ENCODE peak calls at places on chromosomes 11 and 22, in seven cellular contexts. One of them, this sample, is unnamed. For H3K4me1, the result is how much of the 10 kb centered on the place peaks cover.

GRCh38 chr22:48154943-48155240 is 1392.4 kb downstream of the TBC1D22A start:
- DNase-seq in tibial nerve: no peak
- DNase-seq in transverse colon: no peak
- DNase-seq in ovary: no peak
- DNase-seq in HepG2: no peak
- DNase-seq in A549: no peak
- DNase-seq in gastrocnemius medialis: no peak
- DNase-seq in this sample: no peak

GRCh38 chr22:44181033-44181911 is 547 bp downstream of the PARVG start:
- DNase-seq in tibial nerve: no peak
- DNase-seq in transverse colon: peak
- DNase-seq in ovary: no peak
- DNase-seq in HepG2: no peak
- DNase-seq in A549: no peak
- DNase-seq in gastrocnemius medialis: no peak
- DNase-seq in this sample: peak

GRCh38 chr11:9577032-9577431 is 3.6 kb downstream of the WEE1 start:
- DNase-seq in tibial nerve: no peak
- DNase-seq in transverse colon: no peak
- DNase-seq in ovary: no peak
- DNase-seq in HepG2: no peak
- DNase-seq in A549: no peak
- DNase-seq in gastrocnemius medialis: no peak
- DNase-seq in this sample: no peak

GRCh38 chr11:132402056-132402684 is 1031.8 kb downstream of the NTM start:
- DNase-seq in tibial nerve: no peak
- DNase-seq in transverse colon: peak
- DNase-seq in ovary: no peak
- DNase-seq in HepG2: no peak
- DNase-seq in A549: no peak
- DNase-seq in gastrocnemius medialis: no peak
- DNase-seq in this sample: no peak

GRCh38 chr11:33631749-33632091 is 68.9 kb downstream of the C11orf91 start:
- DNase-seq in tibial nerve: no peak
- DNase-seq in transverse colon: no peak
- DNase-seq in ovary: no peak
- DNase-seq in HepG2: no peak
- DNase-seq in A549: no peak
- DNase-seq in gastrocnemius medialis: no peak
- DNase-seq in this sample: no peak

GRCh38 chr11:75929706-75930105 is 114.7 kb downstream of the UVRAG start:
- DNase-seq in tibial nerve: no peak
- DNase-seq in transverse colon: no peak
- DNase-seq in ovary: no peak
- DNase-seq in HepG2: no peak
- DNase-seq in A549: no peak
- DNase-seq in gastrocnemius medialis: no peak
- DNase-seq in this sample: no peak

GRCh38 chr11:92886243-92886905 is 83.1 kb upstream of the MTNR1B start:
- DNase-seq in tibial nerve: no peak
- DNase-seq in transverse colon: peak
- DNase-seq in ovary: no peak
- DNase-seq in HepG2: peak
- DNase-seq in A549: peak
- DNase-seq in gastrocnemius medialis: no peak
- DNase-seq in this sample: no peak

GRCh38 chr11:96314326-96315050 is 28.5 kb downstream of the MAML2 start:
- DNase-seq in tibial nerve: no peak
- DNase-seq in transverse colon: peak
- DNase-seq in ovary: no peak
- DNase-seq in HepG2: no peak
- DNase-seq in A549: no peak
- DNase-seq in gastrocnemius medialis: no peak
- DNase-seq in this sample: no peak

GRCh38 chr11:76793391-76793811 is 10.2 kb downstream of the TSKU start:
- DNase-seq in tibial nerve: no peak
- DNase-seq in transverse colon: no peak
- DNase-seq in ovary: peak
- DNase-seq in HepG2: peak
- DNase-seq in A549: peak
- DNase-seq in gastrocnemius medialis: peak
- DNase-seq in this sample: peak

GRCh38 chr11:27699242-27699925 is 871 bp downstream of the BDNF start:
- DNase-seq in tibial nerve: no peak
- DNase-seq in transverse colon: no peak
- DNase-seq in ovary: peak
- DNase-seq in HepG2: no peak
- DNase-seq in A549: no peak
- DNase-seq in gastrocnemius medialis: no peak
- DNase-seq in this sample: no peak

GRCh38 chr11:102111787-102112653 is 1.8 kb downstream of the YAP1 start:
- DNase-seq in tibial nerve: peak
- DNase-seq in transverse colon: peak
- DNase-seq in ovary: no peak
- DNase-seq in HepG2: peak
- DNase-seq in A549: peak
- DNase-seq in gastrocnemius medialis: peak
- DNase-seq in this sample: peak
- TF ChIP-seq POLR2A in tibial nerve: no peak
- TF ChIP-seq POLR2A in transverse colon: peak
- TF ChIP-seq POLR2A in ovary: no peak
- TF ChIP-seq POLR2A in HepG2: peak
- TF ChIP-seq POLR2A in A549: no peak
- TF ChIP-seq POLR2A in gastrocnemius medialis: peak
- TF ChIP-seq POLR2A in this sample: no peak

DNA sequence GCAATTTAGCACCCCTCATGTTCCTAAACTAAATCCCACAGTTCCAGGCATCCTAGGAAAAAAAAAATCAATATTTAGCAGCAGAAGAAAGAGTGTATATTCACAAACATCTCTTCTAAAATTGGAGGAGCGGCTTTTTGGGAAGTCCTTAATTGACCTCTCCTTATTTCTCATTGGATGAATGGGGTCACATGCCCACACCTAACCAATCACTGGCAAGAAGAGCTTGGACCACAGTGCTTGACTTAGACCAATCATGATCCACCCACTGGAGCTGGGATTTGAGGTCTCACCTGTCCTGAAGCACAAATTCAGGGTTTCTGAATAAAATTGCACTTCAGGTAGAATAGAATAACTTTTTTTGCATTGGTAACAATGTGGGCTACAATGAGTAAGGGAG is 16.0 kb downstream of the CD44 start:
- DNase-seq in tibial nerve: no peak
- DNase-seq in transverse colon: no peak
- DNase-seq in ovary: no peak
- DNase-seq in HepG2: no peak
- DNase-seq in A549: no peak
- DNase-seq in gastrocnemius medialis: no peak
- DNase-seq in this sample: no peak
- H3K4me1 ChIP-seq in tibial nerve: under half
- H3K4me1 ChIP-seq in transverse colon: under half
- H3K4me1 ChIP-seq in ovary: under half
- H3K4me1 ChIP-seq in HepG2: under half
- H3K4me1 ChIP-seq in A549: half or more
- H3K4me1 ChIP-seq in gastrocnemius medialis: under half
- H3K4me1 ChIP-seq in this sample: half or more

DNA sequence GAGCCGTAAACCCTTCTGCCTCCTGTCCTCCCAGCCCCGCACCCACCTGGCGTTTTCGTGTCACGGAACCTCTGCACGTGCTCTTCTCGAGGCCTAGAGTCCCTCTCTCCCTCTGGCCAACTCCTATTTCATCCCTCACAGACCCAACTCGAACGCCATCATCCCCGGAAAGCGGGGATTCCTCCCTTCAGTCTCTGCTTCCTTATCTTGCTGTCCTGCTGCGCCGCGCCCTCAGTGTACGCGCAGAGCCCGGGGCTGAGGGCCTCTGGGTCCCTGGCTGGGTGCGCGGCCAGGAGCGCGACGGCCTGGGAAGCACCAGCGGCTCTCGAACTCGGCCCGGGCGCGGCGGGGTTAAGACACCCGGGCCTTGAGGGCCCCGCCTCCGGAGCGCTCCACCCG is 472 bp upstream of the ATG16L2 start:
- DNase-seq in tibial nerve: peak
- DNase-seq in transverse colon: peak
- DNase-seq in ovary: peak
- DNase-seq in HepG2: peak
- DNase-seq in A549: peak
- DNase-seq in gastrocnemius medialis: peak
- DNase-seq in this sample: peak
- TF ChIP-seq POLR2A in tibial nerve: no peak
- TF ChIP-seq POLR2A in transverse colon: no peak
- TF ChIP-seq POLR2A in ovary: peak
- TF ChIP-seq POLR2A in HepG2: peak
- TF ChIP-seq POLR2A in A549: peak
- TF ChIP-seq POLR2A in gastrocnemius medialis: peak
- TF ChIP-seq POLR2A in this sample: no peak

GRCh38 chr11:68470304-68470811 is 9.8 kb downstream of the PPP6R3 start:
- DNase-seq in tibial nerve: no peak
- DNase-seq in transverse colon: no peak
- DNase-seq in ovary: no peak
- DNase-seq in HepG2: no peak
- DNase-seq in A549: no peak
- DNase-seq in gastrocnemius medialis: no peak
- DNase-seq in this sample: no peak

GRCh38 chr11:68469122-68469521 is 8.6 kb downstream of the PPP6R3 start:
- DNase-seq in tibial nerve: no peak
- DNase-seq in transverse colon: no peak
- DNase-seq in ovary: no peak
- DNase-seq in HepG2: peak
- DNase-seq in A549: no peak
- DNase-seq in gastrocnemius medialis: no peak
- DNase-seq in this sample: no peak

GRCh38 chr11:68471360-68472340 is 11.1 kb downstream of the PPP6R3 start:
- DNase-seq in tibial nerve: no peak
- DNase-seq in transverse colon: no peak
- DNase-seq in ovary: no peak
- DNase-seq in HepG2: no peak
- DNase-seq in A549: no peak
- DNase-seq in gastrocnemius medialis: no peak
- DNase-seq in this sample: no peak

GRCh38 chr11:68469642-68470041 is 9.1 kb downstream of the PPP6R3 start:
- DNase-seq in tibial nerve: no peak
- DNase-seq in transverse colon: no peak
- DNase-seq in ovary: no peak
- DNase-seq in HepG2: no peak
- DNase-seq in A549: no peak
- DNase-seq in gastrocnemius medialis: no peak
- DNase-seq in this sample: no peak

GRCh38 chr11:68472778-68473177 is 12.2 kb downstream of the PPP6R3 start:
- DNase-seq in tibial nerve: no peak
- DNase-seq in transverse colon: no peak
- DNase-seq in ovary: no peak
- DNase-seq in HepG2: no peak
- DNase-seq in A549: no peak
- DNase-seq in gastrocnemius medialis: no peak
- DNase-seq in this sample: no peak
- H3K4me1 ChIP-seq in tibial nerve: under half
- H3K4me1 ChIP-seq in transverse colon: half or more
- H3K4me1 ChIP-seq in ovary: under half
- H3K4me1 ChIP-seq in HepG2: under half
- H3K4me1 ChIP-seq in A549: under half
- H3K4me1 ChIP-seq in gastrocnemius medialis: half or more
- H3K4me1 ChIP-seq in this sample: half or more

GRCh38 chr22:25402160-25402500 is 162.3 kb upstream of the GRK3 start:
- DNase-seq in tibial nerve: no peak
- DNase-seq in transverse colon: no peak
- DNase-seq in ovary: no peak
- DNase-seq in HepG2: no peak
- DNase-seq in A549: no peak
- DNase-seq in gastrocnemius medialis: no peak
- DNase-seq in this sample: no peak

GRCh38 chr22:25404556-25404922 is 159.9 kb upstream of the GRK3 start:
- DNase-seq in tibial nerve: no peak
- DNase-seq in transverse colon: no peak
- DNase-seq in ovary: peak
- DNase-seq in HepG2: peak
- DNase-seq in A549: no peak
- DNase-seq in gastrocnemius medialis: no peak
- DNase-seq in this sample: no peak

GRCh38 chr22:25403284-25403606 is 161.2 kb upstream of the GRK3 start:
- DNase-seq in tibial nerve: no peak
- DNase-seq in transverse colon: no peak
- DNase-seq in ovary: no peak
- DNase-seq in HepG2: no peak
- DNase-seq in A549: no peak
- DNase-seq in gastrocnemius medialis: no peak
- DNase-seq in this sample: no peak

GRCh38 chr22:25403752-25404471 is 160.6 kb upstream of the GRK3 start:
- DNase-seq in tibial nerve: no peak
- DNase-seq in transverse colon: no peak
- DNase-seq in ovary: no peak
- DNase-seq in HepG2: peak
- DNase-seq in A549: no peak
- DNase-seq in gastrocnemius medialis: no peak
- DNase-seq in this sample: no peak

DNA sequence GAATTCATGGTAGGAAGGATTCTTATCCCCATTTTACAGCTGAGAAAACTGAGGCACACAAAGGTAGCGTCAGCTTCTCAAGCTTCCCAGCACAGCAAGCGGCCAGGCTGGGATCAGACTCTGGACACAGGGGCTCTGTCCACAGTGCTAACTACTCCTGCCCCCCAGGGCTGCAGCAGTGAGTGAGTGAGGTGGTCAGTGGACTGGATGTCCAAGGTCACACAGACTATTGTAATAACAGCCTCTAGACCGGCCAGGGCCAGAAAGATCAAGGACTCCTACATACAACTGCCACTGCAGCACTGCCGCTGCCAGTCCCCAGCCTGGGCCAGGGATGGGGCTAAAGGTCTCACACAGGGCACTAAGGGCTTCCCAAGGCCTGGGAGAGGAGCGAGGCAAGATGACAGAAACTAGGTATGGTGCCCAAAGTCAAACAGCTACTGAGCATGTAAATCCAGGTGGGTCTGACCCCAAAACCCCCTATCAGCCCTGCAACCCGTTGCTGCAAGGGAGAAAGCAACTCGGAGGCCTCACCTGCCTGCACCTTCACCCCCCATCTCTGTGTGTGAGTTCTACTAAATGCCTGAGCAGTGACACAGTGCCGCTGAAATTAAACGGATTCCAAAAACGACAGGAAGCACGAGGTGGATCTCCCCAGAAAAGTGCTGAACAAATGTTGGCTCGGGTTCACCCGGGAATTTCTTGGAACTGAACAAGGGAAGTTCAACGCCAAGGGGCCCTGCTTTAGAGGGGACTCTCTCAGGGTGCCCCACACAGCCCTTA is 161.8 kb upstream of the GRK3 start:
- DNase-seq in tibial nerve: no peak
- DNase-seq in transverse colon: peak
- DNase-seq in ovary: peak
- DNase-seq in HepG2: peak
- DNase-seq in A549: no peak
- DNase-seq in gastrocnemius medialis: no peak
- DNase-seq in this sample: no peak
- TF ChIP-seq POLR2A in tibial nerve: no peak
- TF ChIP-seq POLR2A in transverse colon: no peak
- TF ChIP-seq POLR2A in ovary: no peak
- TF ChIP-seq POLR2A in HepG2: peak
- TF ChIP-seq POLR2A in A549: no peak
- TF ChIP-seq POLR2A in gastrocnemius medialis: no peak
- TF ChIP-seq POLR2A in this sample: no peak

This sample was measured in stomach.